ENCODE peak calls at places on chromosomes 16 and 17, in eight cellular contexts. One of them, this sample, is unnamed. For H3K4me1 and H3K9me3, the result is how much of the 10 kb centered on the place peaks cover.

GRCh38 chr17:48718781-48719641 is 3.3 kb downstream of the PRAC1 start:
- DNase-seq in CD4-positive, alpha-beta memory T cell: no peak
- DNase-seq in heart right ventricle: no peak
- DNase-seq in thoracic aorta: no peak
- DNase-seq in esophagus squamous epithelium: no peak
- DNase-seq in tibial artery: no peak
- DNase-seq in CD8-positive, alpha-beta T cell: no peak
- DNase-seq in vagina: no peak
- DNase-seq in this sample: peak

GRCh38 chr16:85381738-85382592 is 231.2 kb upstream of the GSE1 start:
- DNase-seq in CD4-positive, alpha-beta memory T cell: no peak
- DNase-seq in heart right ventricle: peak
- DNase-seq in thoracic aorta: no peak
- DNase-seq in esophagus squamous epithelium: no peak
- DNase-seq in tibial artery: no peak
- DNase-seq in CD8-positive, alpha-beta T cell: no peak
- DNase-seq in vagina: no peak
- DNase-seq in this sample: no peak

GRCh38 chr16:30903002-30903401 is 6.6 kb downstream of the CTF1 start:
- DNase-seq in CD4-positive, alpha-beta memory T cell: no peak
- DNase-seq in heart right ventricle: no peak
- DNase-seq in thoracic aorta: no peak
- DNase-seq in esophagus squamous epithelium: no peak
- DNase-seq in tibial artery: no peak
- DNase-seq in CD8-positive, alpha-beta T cell: no peak
- DNase-seq in vagina: no peak
- DNase-seq in this sample: peak

GRCh38 chr17:4008082-4008435 is 43.8 kb upstream of the ATP2A3 start:
- DNase-seq in CD4-positive, alpha-beta memory T cell: no peak
- DNase-seq in heart right ventricle: no peak
- DNase-seq in thoracic aorta: no peak
- DNase-seq in esophagus squamous epithelium: no peak
- DNase-seq in tibial artery: no peak
- DNase-seq in CD8-positive, alpha-beta T cell: no peak
- DNase-seq in vagina: no peak
- DNase-seq in this sample: no peak

GRCh38 chr17:49612721-49613120 is 37.0 kb downstream of the NXPH3 start:
- DNase-seq in CD4-positive, alpha-beta memory T cell: no peak
- DNase-seq in heart right ventricle: no peak
- DNase-seq in thoracic aorta: no peak
- DNase-seq in esophagus squamous epithelium: no peak
- DNase-seq in tibial artery: no peak
- DNase-seq in CD8-positive, alpha-beta T cell: no peak
- DNase-seq in vagina: no peak
- DNase-seq in this sample: no peak

GRCh38 chr17:58822148-58823050 is 66.7 kb downstream of the PPM1E start:
- DNase-seq in CD4-positive, alpha-beta memory T cell: no peak
- DNase-seq in heart right ventricle: no peak
- DNase-seq in thoracic aorta: no peak
- DNase-seq in esophagus squamous epithelium: no peak
- DNase-seq in tibial artery: no peak
- DNase-seq in CD8-positive, alpha-beta T cell: no peak
- DNase-seq in vagina: no peak
- DNase-seq in this sample: no peak

GRCh38 chr16:47162670-47163420 is 19.1 kb upstream of the NETO2 start:
- DNase-seq in CD4-positive, alpha-beta memory T cell: no peak
- DNase-seq in heart right ventricle: no peak
- DNase-seq in thoracic aorta: no peak
- DNase-seq in esophagus squamous epithelium: no peak
- DNase-seq in tibial artery: no peak
- DNase-seq in CD8-positive, alpha-beta T cell: no peak
- DNase-seq in vagina: no peak
- DNase-seq in this sample: no peak

GRCh38 chr17:29726721-29727252 is 104.1 kb upstream of the CORO6 start:
- DNase-seq in CD4-positive, alpha-beta memory T cell: peak
- DNase-seq in heart right ventricle: no peak
- DNase-seq in thoracic aorta: no peak
- DNase-seq in esophagus squamous epithelium: no peak
- DNase-seq in tibial artery: no peak
- DNase-seq in CD8-positive, alpha-beta T cell: no peak
- DNase-seq in vagina: no peak
- DNase-seq in this sample: peak

GRCh38 chr17:80822700-80823410 is 168.8 kb upstream of the CHMP6 start:
- DNase-seq in CD4-positive, alpha-beta memory T cell: peak
- DNase-seq in heart right ventricle: no peak
- DNase-seq in thoracic aorta: no peak
- DNase-seq in esophagus squamous epithelium: no peak
- DNase-seq in tibial artery: no peak
- DNase-seq in CD8-positive, alpha-beta T cell: no peak
- DNase-seq in vagina: no peak
- DNase-seq in this sample: no peak

GRCh38 chr16:84687715-84688114 is 12.1 kb upstream of the USP10 start:
- DNase-seq in CD4-positive, alpha-beta memory T cell: no peak
- DNase-seq in heart right ventricle: no peak
- DNase-seq in thoracic aorta: no peak
- DNase-seq in esophagus squamous epithelium: no peak
- DNase-seq in tibial artery: no peak
- DNase-seq in CD8-positive, alpha-beta T cell: no peak
- DNase-seq in vagina: no peak
- DNase-seq in this sample: no peak

GRCh38 chr16:11001611-11002010 is 57.2 kb downstream of the CLEC16A start:
- DNase-seq in CD4-positive, alpha-beta memory T cell: no peak
- DNase-seq in heart right ventricle: no peak
- DNase-seq in thoracic aorta: no peak
- DNase-seq in esophagus squamous epithelium: no peak
- DNase-seq in tibial artery: no peak
- DNase-seq in CD8-positive, alpha-beta T cell: no peak
- DNase-seq in vagina: no peak
- DNase-seq in this sample: no peak

GRCh38 chr17:36825113-36825955 is 111.9 kb upstream of the LHX1 start:
- DNase-seq in CD4-positive, alpha-beta memory T cell: no peak
- DNase-seq in heart right ventricle: no peak
- DNase-seq in thoracic aorta: no peak
- DNase-seq in esophagus squamous epithelium: no peak
- DNase-seq in tibial artery: no peak
- DNase-seq in CD8-positive, alpha-beta T cell: no peak
- DNase-seq in vagina: no peak
- DNase-seq in this sample: no peak

GRCh38 chr16:82133798-82134197 is 36.2 kb downstream of the MPHOSPH6 start:
- DNase-seq in CD4-positive, alpha-beta memory T cell: peak
- DNase-seq in heart right ventricle: no peak
- DNase-seq in thoracic aorta: no peak
- DNase-seq in esophagus squamous epithelium: no peak
- DNase-seq in tibial artery: no peak
- DNase-seq in CD8-positive, alpha-beta T cell: no peak
- DNase-seq in vagina: no peak
- DNase-seq in this sample: no peak

GRCh38 chr16:154223-155030 is 2.0 kb downstream of the HBZ start:
- DNase-seq in CD4-positive, alpha-beta memory T cell: no peak
- DNase-seq in heart right ventricle: no peak
- DNase-seq in thoracic aorta: no peak
- DNase-seq in esophagus squamous epithelium: no peak
- DNase-seq in tibial artery: no peak
- DNase-seq in CD8-positive, alpha-beta T cell: no peak
- DNase-seq in vagina: no peak
- DNase-seq in this sample: no peak

GRCh38 chr17:880074-880870 is 98.1 kb downstream of the MRM3 start:
- DNase-seq in CD4-positive, alpha-beta memory T cell: no peak
- DNase-seq in heart right ventricle: no peak
- DNase-seq in thoracic aorta: no peak
- DNase-seq in esophagus squamous epithelium: no peak
- DNase-seq in tibial artery: no peak
- DNase-seq in CD8-positive, alpha-beta T cell: no peak
- DNase-seq in vagina: no peak
- DNase-seq in this sample: no peak
- H3K27ac ChIP-seq in CD4-positive, alpha-beta memory T cell: no peak
- H3K27ac ChIP-seq in heart right ventricle: peak
- H3K27ac ChIP-seq in thoracic aorta: peak
- H3K27ac ChIP-seq in esophagus squamous epithelium: peak
- H3K27ac ChIP-seq in tibial artery: peak
- H3K27ac ChIP-seq in CD8-positive, alpha-beta T cell: no peak
- H3K27ac ChIP-seq in vagina: peak
- H3K27ac ChIP-seq in this sample: no peak

DNA sequence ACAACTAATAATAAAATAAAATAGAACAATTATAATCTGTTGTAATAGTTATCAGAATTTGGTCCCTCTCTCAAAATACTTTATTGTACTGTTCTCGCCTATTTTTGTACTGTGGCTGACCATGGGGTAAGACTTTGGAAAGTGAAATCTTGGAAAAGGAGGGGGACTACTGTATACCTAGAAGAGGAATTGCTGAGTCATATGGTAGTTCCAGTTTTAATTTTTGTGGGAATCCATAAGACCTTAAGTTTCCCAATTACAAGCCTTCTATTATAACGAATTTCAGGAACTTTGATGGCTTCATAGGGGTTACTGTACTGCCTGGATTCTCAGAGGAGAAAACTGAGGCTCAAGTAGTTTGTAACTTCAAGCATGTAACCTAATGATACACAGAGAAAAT is 35.5 kb downstream of the TNRC6A start:
- DNase-seq in CD4-positive, alpha-beta memory T cell: no peak
- DNase-seq in heart right ventricle: no peak
- DNase-seq in thoracic aorta: no peak
- DNase-seq in esophagus squamous epithelium: no peak
- DNase-seq in tibial artery: no peak
- DNase-seq in CD8-positive, alpha-beta T cell: no peak
- DNase-seq in vagina: no peak
- DNase-seq in this sample: no peak
- H3K4me1 ChIP-seq in CD4-positive, alpha-beta memory T cell: under half
- H3K4me1 ChIP-seq in heart right ventricle: half or more
- H3K4me1 ChIP-seq in thoracic aorta: under half
- H3K4me1 ChIP-seq in esophagus squamous epithelium: under half
- H3K4me1 ChIP-seq in tibial artery: under half
- H3K4me1 ChIP-seq in CD8-positive, alpha-beta T cell: under half
- H3K4me1 ChIP-seq in vagina: under half
- H3K4me1 ChIP-seq in this sample: under half

GRCh38 chr17:83194189-83194565 is 114.8 kb downstream of the METRNL start:
- DNase-seq in CD4-positive, alpha-beta memory T cell: no peak
- DNase-seq in heart right ventricle: no peak
- DNase-seq in thoracic aorta: no peak
- DNase-seq in esophagus squamous epithelium: no peak
- DNase-seq in tibial artery: peak
- DNase-seq in CD8-positive, alpha-beta T cell: no peak
- DNase-seq in vagina: no peak
- DNase-seq in this sample: no peak

GRCh38 chr17:83196973-83197880 is 117.8 kb downstream of the METRNL start:
- DNase-seq in CD4-positive, alpha-beta memory T cell: no peak
- DNase-seq in heart right ventricle: no peak
- DNase-seq in thoracic aorta: peak
- DNase-seq in esophagus squamous epithelium: no peak
- DNase-seq in tibial artery: peak
- DNase-seq in CD8-positive, alpha-beta T cell: no peak
- DNase-seq in vagina: no peak
- DNase-seq in this sample: no peak

GRCh38 chr17:83194761-83195329 is 115.4 kb downstream of the METRNL start:
- DNase-seq in CD4-positive, alpha-beta memory T cell: no peak
- DNase-seq in heart right ventricle: peak
- DNase-seq in thoracic aorta: no peak
- DNase-seq in esophagus squamous epithelium: no peak
- DNase-seq in tibial artery: peak
- DNase-seq in CD8-positive, alpha-beta T cell: no peak
- DNase-seq in vagina: no peak
- DNase-seq in this sample: no peak

GRCh38 chr17:83195330-83196087 is 116.1 kb downstream of the METRNL start:
- DNase-seq in CD4-positive, alpha-beta memory T cell: no peak
- DNase-seq in heart right ventricle: peak
- DNase-seq in thoracic aorta: peak
- DNase-seq in esophagus squamous epithelium: no peak
- DNase-seq in tibial artery: peak
- DNase-seq in CD8-positive, alpha-beta T cell: no peak
- DNase-seq in vagina: no peak
- DNase-seq in this sample: no peak

GRCh38 chr17:83196088-83196765 is 116.8 kb downstream of the METRNL start:
- DNase-seq in CD4-positive, alpha-beta memory T cell: no peak
- DNase-seq in heart right ventricle: no peak
- DNase-seq in thoracic aorta: no peak
- DNase-seq in esophagus squamous epithelium: no peak
- DNase-seq in tibial artery: peak
- DNase-seq in CD8-positive, alpha-beta T cell: no peak
- DNase-seq in vagina: no peak
- DNase-seq in this sample: no peak
- H3K9me3 ChIP-seq in CD4-positive, alpha-beta memory T cell: under half
- H3K9me3 ChIP-seq in heart right ventricle: under half
- H3K9me3 ChIP-seq in thoracic aorta: under half
- H3K9me3 ChIP-seq in esophagus squamous epithelium: under half
- H3K9me3 ChIP-seq in tibial artery: under half
- H3K9me3 ChIP-seq in CD8-positive, alpha-beta T cell: under half
- H3K9me3 ChIP-seq in vagina: under half
- H3K9me3 ChIP-seq in this sample: under half

GRCh38 chr17:82221341-82221902 is 7.4 kb upstream of the SLC16A3 start:
- DNase-seq in CD4-positive, alpha-beta memory T cell: no peak
- DNase-seq in heart right ventricle: no peak
- DNase-seq in thoracic aorta: no peak
- DNase-seq in esophagus squamous epithelium: no peak
- DNase-seq in tibial artery: no peak
- DNase-seq in CD8-positive, alpha-beta T cell: no peak
- DNase-seq in vagina: no peak
- DNase-seq in this sample: no peak
- H3K27ac ChIP-seq in CD4-positive, alpha-beta memory T cell: no peak
- H3K27ac ChIP-seq in heart right ventricle: no peak
- H3K27ac ChIP-seq in thoracic aorta: no peak
- H3K27ac ChIP-seq in esophagus squamous epithelium: no peak
- H3K27ac ChIP-seq in tibial artery: no peak
- H3K27ac ChIP-seq in CD8-positive, alpha-beta T cell: no peak
- H3K27ac ChIP-seq in vagina: no peak
- H3K27ac ChIP-seq in this sample: no peak

GRCh38 chr16:4231367-4231766 is 10.5 kb downstream of the SRL start:
- DNase-seq in CD4-positive, alpha-beta memory T cell: no peak
- DNase-seq in heart right ventricle: no peak
- DNase-seq in thoracic aorta: no peak
- DNase-seq in esophagus squamous epithelium: no peak
- DNase-seq in tibial artery: no peak
- DNase-seq in CD8-positive, alpha-beta T cell: no peak
- DNase-seq in vagina: no peak
- DNase-seq in this sample: no peak
- H3K4me1 ChIP-seq in CD4-positive, alpha-beta memory T cell: under half
- H3K4me1 ChIP-seq in heart right ventricle: half or more
- H3K4me1 ChIP-seq in thoracic aorta: under half
- H3K4me1 ChIP-seq in esophagus squamous epithelium: under half
- H3K4me1 ChIP-seq in tibial artery: under half
- H3K4me1 ChIP-seq in CD8-positive, alpha-beta T cell: under half
- H3K4me1 ChIP-seq in vagina: under half
- H3K4me1 ChIP-seq in this sample: under half

GRCh38 chr16:35200662-35201061 is 1741.2 kb downstream of the TP53TG3F start:
- DNase-seq in CD4-positive, alpha-beta memory T cell: no peak
- DNase-seq in heart right ventricle: no peak
- DNase-seq in thoracic aorta: no peak
- DNase-seq in esophagus squamous epithelium: no peak
- DNase-seq in tibial artery: no peak
- DNase-seq in CD8-positive, alpha-beta T cell: no peak
- DNase-seq in vagina: peak
- DNase-seq in this sample: no peak
- H3K9me3 ChIP-seq in CD4-positive, alpha-beta memory T cell: under half
- H3K9me3 ChIP-seq in heart right ventricle: under half
- H3K9me3 ChIP-seq in thoracic aorta: under half
- H3K9me3 ChIP-seq in esophagus squamous epithelium: under half
- H3K9me3 ChIP-seq in tibial artery: under half
- H3K9me3 ChIP-seq in CD8-positive, alpha-beta T cell: under half
- H3K9me3 ChIP-seq in vagina: under half
- H3K9me3 ChIP-seq in this sample: under half

GRCh38 chr17:77840576-77841160 is 117.8 kb upstream of the TNRC6C start:
- DNase-seq in CD4-positive, alpha-beta memory T cell: no peak
- DNase-seq in heart right ventricle: no peak
- DNase-seq in thoracic aorta: no peak
- DNase-seq in esophagus squamous epithelium: no peak
- DNase-seq in tibial artery: no peak
- DNase-seq in CD8-positive, alpha-beta T cell: no peak
- DNase-seq in vagina: no peak
- DNase-seq in this sample: no peak
- H3K27ac ChIP-seq in CD4-positive, alpha-beta memory T cell: no peak
- H3K27ac ChIP-seq in heart right ventricle: peak
- H3K27ac ChIP-seq in thoracic aorta: no peak
- H3K27ac ChIP-seq in esophagus squamous epithelium: no peak
- H3K27ac ChIP-seq in tibial artery: no peak
- H3K27ac ChIP-seq in CD8-positive, alpha-beta T cell: no peak
- H3K27ac ChIP-seq in vagina: no peak
- H3K27ac ChIP-seq in this sample: no peak